ENCODE peak calls at places on chromosomes 6 and 20, in six cellular contexts. A is osteocyte, D is cardiac muscle cell, I is A549, S is left lung, L is activated B cell treated with CpG ODN at 0.5 μM for 24 hours. Q is an unnamed sample.

GRCh38 chr6:71619836-71620235 is 266.5 kb upstream of the RIMS1 start:
- DNase-seq in S (no peak), I (no peak), D (no peak), A (no peak), L (no peak), Q (no peak)

GRCh38 chr6:156280131-156280530 is 497.0 kb upstream of the ARID1B start:
- DNase-seq in S (no peak), I (no peak), D (no peak), L (no peak), A (no peak), Q (no peak)

GRCh38 chr6:166910601-166911000 is 45.7 kb downstream of the RNASET2 start:
- DNase-seq in I (no peak), A (peak), D (no peak), L (no peak), S (no peak), Q (no peak)

GRCh38 chr20:8244637-8245036 is 112.6 kb downstream of the PLCB1 start:
- DNase-seq in I (no peak), D (no peak), A (no peak), S (no peak), L (no peak), Q (no peak)

GRCh38 chr6:81613606-81614005 is 138.9 kb downstream of the TENT5A start:
- DNase-seq in S (no peak), A (no peak), D (no peak), I (no peak), L (no peak), Q (no peak)

GRCh38 chr20:50272413-50273120 is 81.9 kb downstream of the CEBPB start:
- DNase-seq in S (no peak), D (no peak), L (no peak), A (no peak), I (no peak), Q (no peak)

GRCh38 chr6:37239511-37239910 is 18.1 kb upstream of the TBC1D22B start:
- DNase-seq in L (no peak), I (no peak), S (no peak), A (no peak), D (no peak), Q (no peak)

GRCh38 chr6:167221408-167222201 is 63.8 kb upstream of the GPR31 start:
- DNase-seq in L (no peak), A (peak), D (no peak), I (no peak), S (no peak), Q (no peak)

GRCh38 chr6:149750136-149750609 is 632 bp downstream of the PCMT1 start:
- DNase-seq in I (peak), L (no peak), A (peak), S (peak), D (peak), Q (peak)

GRCh38 chr6:39095578-39095977 is 19.4 kb downstream of the SAYSD1 start:
- DNase-seq in S (no peak), I (no peak), L (no peak), D (no peak), A (no peak), Q (no peak)

GRCh38 chr6:139520321-139520768 is 145.9 kb upstream of the CITED2 start:
- DNase-seq in D (no peak), I (no peak), A (no peak), S (no peak), L (no peak), Q (no peak)
- TF ChIP-seq CTCF in D (no peak), I (no peak), A (no peak), S (no peak), L (no peak), Q (no peak)

DNA sequence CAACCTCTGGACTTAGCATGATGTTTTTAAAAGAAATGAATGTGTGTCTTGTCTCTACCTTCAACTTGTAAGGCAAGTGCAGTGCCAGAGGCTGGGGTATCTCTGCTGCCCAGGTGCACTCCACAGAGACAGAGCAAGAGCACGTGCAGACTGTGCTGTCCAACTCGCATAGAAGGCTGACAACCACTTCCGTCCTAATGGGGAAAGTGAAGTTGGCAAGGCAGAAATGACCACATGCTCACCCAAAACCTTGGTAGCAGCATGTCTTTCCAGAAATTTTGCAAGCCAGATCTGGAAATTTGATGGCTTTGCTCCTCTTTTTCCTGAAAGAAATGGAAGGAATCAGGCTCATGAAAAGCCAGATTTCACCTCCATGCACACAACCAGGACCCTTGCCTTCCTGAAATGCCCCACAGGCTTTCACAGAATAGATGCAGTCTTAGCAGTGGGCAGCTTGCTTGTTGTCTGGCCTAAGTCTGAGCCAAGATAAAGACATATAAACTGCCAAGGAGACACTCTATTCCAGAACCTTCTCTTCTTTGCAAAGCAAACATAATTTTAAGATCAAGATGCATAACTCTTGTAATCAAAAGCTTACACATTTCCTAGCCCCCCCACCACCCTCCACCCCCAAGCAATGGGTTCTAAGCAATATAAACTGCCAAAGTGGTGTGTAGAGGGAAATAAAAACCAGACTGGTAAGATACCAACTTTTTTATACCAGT is 26.8 kb downstream of the SLC22A3 start:
- DNase-seq in A (no peak), L (no peak), D (no peak), I (no peak), S (no peak), Q (no peak)
- TF ChIP-seq CTCF in A (no peak), L (no peak), D (no peak), I (no peak), S (no peak), Q (no peak)

GRCh38 chr6:111485316-111485715 is 2.3 kb upstream of the REV3L start:
- DNase-seq in L (no peak), D (no peak), S (no peak), I (no peak), A (no peak), Q (no peak)

GRCh38 chr6:111482959-111483735 is at the start of gene REV3L:
- DNase-seq in L (peak), A (peak), I (peak), D (peak), S (peak), Q (peak)

GRCh38 chr6:111482236-111482958 is 621 bp downstream of the REV3L start:
- DNase-seq in D (peak), S (peak), I (no peak), L (peak), A (no peak), Q (no peak)

GRCh38 chr6:111484655-111484974 is 1.6 kb upstream of the REV3L start:
- DNase-seq in D (no peak), I (no peak), S (no peak), A (no peak), L (no peak), Q (no peak)

DNA sequence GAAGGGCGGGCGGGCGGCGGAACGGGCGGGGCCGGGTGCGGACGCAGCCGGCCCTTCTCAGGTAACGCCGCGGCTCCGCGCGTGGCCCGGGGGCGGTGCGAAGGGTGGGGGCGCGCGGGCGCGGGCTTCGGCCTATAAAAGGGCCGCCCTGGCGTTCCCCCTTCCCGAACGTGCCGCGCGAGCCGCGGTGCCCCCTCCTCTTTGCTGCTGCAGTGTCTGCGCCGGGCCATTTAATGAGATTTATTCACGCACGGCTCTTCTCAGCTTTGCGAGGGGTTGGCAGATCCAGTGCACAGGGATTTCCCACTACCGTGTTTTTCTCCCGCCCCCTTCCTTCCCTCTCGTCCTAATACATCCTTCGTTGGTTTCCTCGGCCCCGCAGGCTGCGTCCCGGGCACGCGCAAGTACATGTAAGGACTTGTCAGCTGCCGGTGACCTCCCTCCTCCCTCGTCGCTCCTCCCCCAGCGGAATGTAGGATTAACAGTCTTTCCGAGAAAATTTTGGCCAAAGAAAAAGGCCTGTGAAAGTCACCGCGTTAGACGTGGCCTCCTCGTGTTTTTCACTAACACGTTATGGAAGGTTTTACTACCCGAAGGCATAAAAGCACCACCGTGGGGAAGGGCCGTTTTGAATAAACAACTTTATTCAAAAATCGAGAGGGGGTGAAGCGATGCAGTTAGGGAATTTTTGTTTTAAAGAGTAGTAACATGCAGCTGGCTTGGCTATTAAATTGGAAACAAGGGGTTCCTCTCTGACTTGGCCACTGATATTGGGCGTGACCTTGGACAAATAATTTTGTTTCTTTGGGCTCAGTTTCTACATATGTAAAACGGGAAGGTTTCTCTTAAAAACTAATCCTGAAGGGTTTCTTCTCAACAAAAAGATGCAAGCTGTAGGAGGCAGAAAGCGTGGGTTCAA is 977 bp upstream of the REV3L start:
- DNase-seq in D (peak), I (peak), L (peak), S (peak), A (peak), Q (peak)
- TF ChIP-seq CTCF in D (no peak), I (no peak), L (no peak), S (no peak), A (no peak), Q (no peak)

DNA sequence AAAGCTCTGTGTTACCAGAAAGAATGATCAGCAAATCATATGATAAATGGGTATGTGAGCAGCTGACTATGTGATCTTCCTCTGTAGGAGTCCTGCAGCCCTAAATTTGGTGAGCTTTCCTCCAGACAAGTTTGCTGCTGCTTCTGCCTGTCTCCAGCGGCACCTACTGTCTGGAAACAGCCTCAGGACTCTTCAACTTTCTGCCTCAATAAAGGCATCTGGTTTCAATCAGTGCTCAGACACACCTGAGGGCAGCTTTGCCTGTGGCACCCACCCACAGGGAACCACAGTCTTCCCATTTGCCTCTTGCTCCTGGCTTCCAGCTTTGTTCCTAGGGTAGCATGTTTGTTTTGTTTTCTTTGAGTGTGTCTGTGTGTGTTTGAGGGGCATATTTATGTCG is 727.9 kb upstream of the MAN1A1 start:
- DNase-seq in D (peak), L (no peak), S (no peak), A (no peak), I (no peak), Q (no peak)
- TF ChIP-seq CTCF in D (peak), L (no peak), S (no peak), A (no peak), I (no peak), Q (peak)

GRCh38 chr20:63224272-63225081 is 8.5 kb upstream of the YTHDF1 start:
- DNase-seq in A (no peak), D (peak), L (no peak), S (no peak), I (peak), Q (no peak)
- TF ChIP-seq CTCF in A (peak), D (peak), L (no peak), S (no peak), I (peak), Q (peak)

DNA sequence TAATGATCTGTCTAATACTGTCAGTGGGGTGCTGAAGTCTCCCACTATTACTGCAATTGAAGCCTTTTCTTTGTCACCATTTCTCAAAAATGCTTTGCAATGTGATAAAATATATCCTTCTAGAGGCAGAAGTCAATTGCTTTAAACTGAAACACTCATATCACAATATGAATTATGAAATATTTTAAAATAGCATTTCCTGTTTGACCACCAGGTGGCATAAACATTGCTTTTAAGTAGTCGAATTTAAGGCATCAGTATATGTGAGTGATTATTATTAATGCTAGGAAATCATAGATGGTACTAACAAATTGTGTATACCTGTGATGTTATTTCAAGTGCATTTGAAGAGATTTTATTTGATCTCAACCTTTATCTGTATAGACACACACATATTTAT is 87.5 kb downstream of the MEI4 start:
- DNase-seq in A (no peak), L (no peak), D (no peak), I (peak), S (no peak), Q (no peak)
- TF ChIP-seq CTCF in A (peak), L (no peak), D (peak), I (peak), S (no peak), Q (peak)

DNA sequence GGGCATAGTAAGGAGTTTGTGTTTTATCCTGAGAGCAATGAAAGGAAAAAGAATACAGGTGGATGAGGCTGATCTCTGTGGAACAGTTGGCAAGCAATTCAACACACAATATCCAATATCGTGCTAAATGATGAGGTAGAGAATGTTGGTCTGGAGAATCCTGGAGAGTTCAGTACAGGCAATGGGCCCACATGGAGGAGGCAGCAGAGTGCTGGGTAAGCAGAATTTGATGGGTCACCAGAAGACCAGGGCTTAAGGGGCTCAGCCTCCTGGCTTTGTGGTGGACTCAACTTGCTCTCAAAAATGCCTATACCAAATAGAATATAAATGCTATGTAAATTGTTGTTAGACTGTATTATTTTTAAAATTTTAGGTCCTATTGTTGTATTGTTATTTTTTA is 271.5 kb upstream of the JARID2 start:
- DNase-seq in A (no peak), S (no peak), L (no peak), D (no peak), I (no peak), Q (no peak)
- TF ChIP-seq CTCF in A (no peak), S (no peak), L (no peak), D (no peak), I (no peak), Q (no peak)

GRCh38 chr6:140069576-140069975 is 695.1 kb upstream of the CITED2 start:
- DNase-seq in L (no peak), D (no peak), A (no peak), S (no peak), I (no peak), Q (no peak)

GRCh38 chr6:140059947-140060346 is 685.5 kb upstream of the CITED2 start:
- DNase-seq in S (no peak), D (no peak), A (no peak), I (no peak), L (no peak), Q (no peak)

GRCh38 chr6:140061422-140062041 is 687.1 kb upstream of the CITED2 start:
- DNase-seq in A (no peak), D (no peak), I (no peak), S (no peak), L (no peak), Q (no peak)

GRCh38 chr6:140062042-140063041 is 687.9 kb upstream of the CITED2 start:
- DNase-seq in A (no peak), L (no peak), S (peak), I (peak), D (no peak), Q (no peak)

GRCh38 chr6:140064371-140064770 is 689.9 kb upstream of the CITED2 start:
- DNase-seq in L (no peak), S (no peak), I (no peak), D (no peak), A (no peak), Q (no peak)
- TF ChIP-seq CTCF in L (no peak), S (no peak), I (no peak), D (no peak), A (no peak), Q (no peak)

GRCh38 chr6:7566617-7567173 is 23.3 kb upstream of the SNRNP48 start:
- DNase-seq in A (no peak), L (no peak), S (no peak), D (no peak), I (no peak), Q (no peak)
- TF ChIP-seq CTCF in A (no peak), L (no peak), S (no peak), D (no peak), I (no peak), Q (no peak)

DNA sequence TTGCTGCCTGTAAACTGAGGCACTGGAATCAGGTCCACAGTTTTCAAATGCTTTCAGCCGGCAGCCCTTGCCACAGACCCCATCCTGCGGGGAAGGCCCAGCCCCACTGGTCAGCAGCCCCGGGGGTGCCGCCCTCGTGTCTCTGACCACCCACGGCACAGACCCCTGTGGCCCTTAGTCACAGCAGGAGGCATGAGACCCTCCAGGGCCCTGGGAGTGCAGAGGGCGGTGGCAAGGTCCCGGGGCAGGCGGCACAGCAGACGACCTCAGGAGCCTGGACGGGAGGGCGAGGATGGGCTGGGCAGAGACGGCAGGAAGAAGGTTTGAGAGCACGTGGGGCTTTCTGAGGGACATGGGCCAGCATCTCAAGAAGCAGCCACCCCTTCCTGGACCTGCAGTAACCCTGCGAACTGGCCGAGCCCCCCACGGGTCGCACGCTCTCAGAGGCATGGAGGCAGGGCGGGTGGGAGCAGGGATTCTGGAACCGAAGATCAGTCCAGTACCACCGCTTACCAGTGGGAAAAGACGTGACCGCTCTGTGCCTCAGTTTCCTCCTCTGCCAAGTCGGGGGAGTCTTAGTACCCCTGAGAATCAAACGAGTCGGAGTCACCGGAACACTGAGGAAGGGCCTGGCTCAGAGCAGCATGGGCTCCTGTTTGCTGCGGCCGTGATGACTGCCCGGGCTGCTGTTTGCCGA is 140.7 kb downstream of the TAF4 start:
- DNase-seq in S (no peak), D (no peak), A (no peak), L (no peak), I (no peak), Q (no peak)
- TF ChIP-seq CTCF in S (no peak), D (no peak), A (no peak), L (no peak), I (no peak), Q (no peak)

Q was measured in type B pancreatic cell.